ENCODE peak calls at places on chromosomes 3 and 15, in seven cellular contexts. H is SK-N-MC; K is effector memory CD4-positive, alpha-beta T cell; Y is ascending aorta; E is cardiac muscle cell; Z is IMR-90; C is thoracic aorta. W is an unnamed sample.

GRCh38 chr3:60188803-60189202 is 1062.4 kb downstream of the FHIT start:
- DNase-seq in H (no peak), K (no peak), Y (no peak), E (no peak), Z (no peak), C (no peak), W (no peak)

GRCh38 chr3:60079076-60079475 is 1029.3 kb upstream of the CFAP20DC start:
- DNase-seq in H (no peak), K (no peak), Y (no peak), E (no peak), Z (no peak), C (no peak), W (no peak)

GRCh38 chr3:72123908-72124441 is 339.0 kb upstream of the PROK2 start:
- DNase-seq in H (no peak), K (no peak), Y (no peak), E (peak), Z (peak), C (peak), W (no peak)

GRCh38 chr15:34808016-34808415 is 12.7 kb upstream of the ACTC1 start:
- DNase-seq in H (no peak), K (no peak), Y (no peak), E (no peak), Z (peak), C (no peak), W (no peak)

GRCh38 chr3:31503456-31503855 is 29.3 kb upstream of the STT3B start:
- DNase-seq in H (no peak), K (no peak), Y (no peak), E (no peak), Z (no peak), C (no peak), W (no peak)

GRCh38 chr3:10383850-10384248 is 62.9 kb upstream of the SEC13 start:
- DNase-seq in H (no peak), K (no peak), Y (no peak), E (no peak), Z (no peak), C (no peak), W (no peak)

GRCh38 chr15:38671675-38672141 is 107.1 kb upstream of the RASGRP1 start:
- DNase-seq in H (no peak), K (peak), Y (no peak), E (no peak), Z (peak), C (no peak), W (no peak)

GRCh38 chr3:36298188-36298587 is 82.1 kb upstream of the STAC start:
- DNase-seq in H (no peak), K (no peak), Y (no peak), E (no peak), Z (no peak), C (no peak), W (no peak)

GRCh38 chr3:189508784-189509489 is 122.3 kb upstream of the TP63 start:
- DNase-seq in H (peak), K (no peak), Y (no peak), E (no peak), Z (no peak), C (no peak), W (no peak)

GRCh38 chr15:53833134-53833624 is 73.7 kb upstream of the WDR72 start:
- DNase-seq in H (no peak), K (no peak), Y (no peak), E (no peak), Z (peak), C (no peak), W (no peak)

GRCh38 chr15:98713585-98714001 is 65.3 kb downstream of the IGF1R start:
- DNase-seq in H (no peak), K (no peak), Y (no peak), E (no peak), Z (no peak), C (no peak), W (no peak)

GRCh38 chr15:51403946-51404695 is 62.7 kb downstream of the GLDN start:
- DNase-seq in H (no peak), K (no peak), Y (no peak), E (no peak), Z (no peak), C (no peak), W (no peak)

GRCh38 chr15:62981071-62981470 is 61.5 kb upstream of the TPM1 start:
- DNase-seq in H (no peak), K (no peak), Y (no peak), E (no peak), Z (no peak), C (no peak), W (no peak)

GRCh38 chr3:81289676-81290075 is 471.8 kb downstream of the GBE1 start:
- DNase-seq in H (no peak), K (no peak), Y (no peak), E (peak), Z (peak), C (no peak), W (no peak)

GRCh38 chr15:76626611-76627010 is 278.5 kb downstream of the SCAPER start:
- DNase-seq in H (no peak), K (no peak), Y (no peak), E (no peak), Z (no peak), C (no peak), W (no peak)

GRCh38 chr3:32973982-32974381 is 22.5 kb downstream of the CCR4 start:
- DNase-seq in H (no peak), K (no peak), Y (no peak), E (no peak), Z (peak), C (no peak), W (no peak)

GRCh38 chr3:177602601-177603136 is 405.4 kb upstream of the TBL1XR1 start:
- DNase-seq in H (no peak), K (no peak), Y (no peak), E (peak), Z (peak), C (no peak), W (no peak)

GRCh38 chr3:172839679-172840078 is 89.2 kb downstream of the ECT2 start:
- DNase-seq in H (no peak), K (no peak), Y (no peak), E (no peak), Z (no peak), C (no peak), W (no peak)

GRCh38 chr3:110180733-110181132 is 843.4 kb upstream of the DPPA4 start:
- DNase-seq in H (no peak), K (no peak), Y (no peak), E (peak), Z (peak), C (no peak), W (no peak)

GRCh38 chr15:69059170-69059943 is 44.9 kb downstream of the NOX5 start:
- DNase-seq in H (peak), K (peak), Y (no peak), E (peak), Z (peak), C (peak), W (peak)

GRCh38 chr3:39657075-39657474 is 152.3 kb upstream of the MYRIP start:
- DNase-seq in H (no peak), K (no peak), Y (no peak), E (no peak), Z (no peak), C (no peak), W (no peak)

GRCh38 chr3:39657775-39658174 is 151.6 kb upstream of the MYRIP start:
- DNase-seq in H (no peak), K (no peak), Y (no peak), E (no peak), Z (no peak), C (no peak), W (no peak)

GRCh38 chr3:39651993-39652739 is 157.2 kb upstream of the MYRIP start:
- DNase-seq in H (no peak), K (no peak), Y (no peak), E (no peak), Z (no peak), C (no peak), W (no peak)
- H3K27ac ChIP-seq in H (no peak), K (no peak), Y (no peak), E (no peak), Z (no peak), C (no peak), W (no peak)

GRCh38 chr15:101189708-101190107 is 62.1 kb downstream of the CHSY1 start:
- DNase-seq in H (no peak), K (no peak), Y (no peak), E (no peak), Z (no peak), C (no peak), W (no peak)

GRCh38 chr15:101188517-101189340 is 63.1 kb downstream of the CHSY1 start:
- DNase-seq in H (no peak), K (no peak), Y (no peak), E (peak), Z (peak), C (no peak), W (no peak)

GRCh38 chr15:101191242-101191641 is 60.6 kb downstream of the CHSY1 start:
- DNase-seq in H (no peak), K (no peak), Y (no peak), E (no peak), Z (peak), C (no peak), W (no peak)

GRCh38 chr15:101189341-101189679 is 62.5 kb downstream of the CHSY1 start:
- DNase-seq in H (no peak), K (no peak), Y (no peak), E (peak), Z (no peak), C (no peak), W (no peak)

GRCh38 chr15:101190196-101190595 is 61.7 kb downstream of the CHSY1 start:
- DNase-seq in H (no peak), K (no peak), Y (no peak), E (no peak), Z (peak), C (no peak), W (no peak)
- H3K27ac ChIP-seq in H (no peak), K (no peak), Y (peak), E (peak), Z (peak), C (peak), W (no peak)

GRCh38 chr15:66293085-66293418 is 316 bp upstream of the DIS3L start:
- DNase-seq in H (no peak), K (no peak), Y (no peak), E (no peak), Z (no peak), C (no peak), W (no peak)
- H3K27ac ChIP-seq in H (peak), K (peak), Y (peak), E (peak), Z (peak), C (peak), W (peak)

DNA sequence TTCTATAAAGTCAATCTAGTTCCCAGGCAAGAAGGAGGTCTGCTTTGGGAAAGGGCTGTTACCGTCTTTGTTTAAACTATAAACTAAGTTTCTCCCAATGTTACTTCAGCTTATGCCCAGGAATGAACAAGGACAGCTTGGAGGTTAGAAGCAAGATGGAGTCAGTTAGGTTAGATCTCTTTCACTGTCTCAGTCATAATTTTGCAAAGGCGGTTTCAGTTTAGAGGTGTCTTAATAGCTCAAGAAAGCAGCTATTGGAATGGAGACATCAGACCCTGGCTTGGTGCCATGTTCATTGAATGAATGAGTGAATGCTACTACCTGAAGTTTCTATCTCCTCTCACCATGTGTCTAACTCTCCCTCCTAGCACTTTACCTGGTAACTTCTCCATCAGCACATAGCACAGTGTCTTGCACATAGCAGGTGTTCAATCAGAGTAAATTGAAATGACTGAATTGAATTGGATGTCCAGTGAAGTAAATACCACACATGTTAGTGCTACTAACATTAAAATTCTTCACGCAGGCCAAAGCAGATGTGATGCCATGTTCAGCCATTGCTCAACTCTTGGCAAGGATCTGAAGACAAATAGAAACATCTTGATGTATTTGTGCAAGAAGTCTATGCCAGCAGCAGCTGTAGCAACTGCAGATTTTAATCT is 28.2 kb downstream of the CLEC3B start:
- DNase-seq in H (no peak), K (no peak), Y (no peak), E (peak), Z (peak), C (no peak), W (no peak)
- H3K27ac ChIP-seq in H (no peak), K (no peak), Y (no peak), E (no peak), Z (peak), C (peak), W (no peak)

DNA sequence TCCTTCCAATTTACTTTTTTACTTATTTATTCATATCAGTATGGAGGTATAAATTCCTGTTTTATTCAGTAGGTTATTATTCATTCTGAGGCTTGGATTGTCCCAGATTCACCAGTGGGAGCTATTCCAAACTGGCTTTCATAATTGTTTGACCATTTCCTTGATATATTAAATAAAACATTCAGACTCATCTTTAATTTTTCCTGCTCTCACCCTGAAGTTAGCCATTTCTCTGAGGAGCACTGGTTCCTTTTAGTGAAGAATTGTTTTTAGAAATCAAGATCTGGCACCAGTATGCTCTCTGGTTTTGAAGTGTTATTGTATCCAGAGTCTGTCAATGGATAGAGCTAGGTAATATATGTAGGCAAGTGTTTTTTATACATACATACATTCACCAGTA is 66.9 kb upstream of the DCBLD2 start:
- DNase-seq in H (no peak), K (no peak), Y (no peak), E (no peak), Z (no peak), C (no peak), W (no peak)
- H3K27ac ChIP-seq in H (peak), K (no peak), Y (no peak), E (no peak), Z (no peak), C (no peak), W (no peak)

DNA sequence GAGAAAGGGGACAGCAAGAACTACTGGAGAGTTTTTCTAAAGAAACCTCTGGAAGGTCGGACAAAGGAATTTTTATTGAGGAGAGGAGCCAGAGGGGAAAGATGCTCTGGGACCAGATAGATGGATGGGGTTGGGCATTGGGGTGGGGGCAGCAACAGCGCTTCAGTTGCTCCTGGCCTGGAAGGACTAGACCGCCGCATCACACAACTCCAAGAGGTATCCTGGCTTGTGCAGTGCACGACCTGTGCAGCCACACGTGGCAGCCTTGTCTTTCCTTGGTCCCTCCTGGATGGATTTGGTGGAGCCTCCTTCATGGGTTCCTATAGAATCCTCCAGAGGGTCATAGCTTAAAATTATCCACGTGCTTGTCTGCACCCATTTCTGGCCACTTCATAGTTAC is 23.0 kb downstream of the MAGEF1 start:
- DNase-seq in H (no peak), K (no peak), Y (no peak), E (no peak), Z (no peak), C (no peak), W (no peak)
- H3K27ac ChIP-seq in H (no peak), K (no peak), Y (no peak), E (no peak), Z (peak), C (no peak), W (no peak)

DNA sequence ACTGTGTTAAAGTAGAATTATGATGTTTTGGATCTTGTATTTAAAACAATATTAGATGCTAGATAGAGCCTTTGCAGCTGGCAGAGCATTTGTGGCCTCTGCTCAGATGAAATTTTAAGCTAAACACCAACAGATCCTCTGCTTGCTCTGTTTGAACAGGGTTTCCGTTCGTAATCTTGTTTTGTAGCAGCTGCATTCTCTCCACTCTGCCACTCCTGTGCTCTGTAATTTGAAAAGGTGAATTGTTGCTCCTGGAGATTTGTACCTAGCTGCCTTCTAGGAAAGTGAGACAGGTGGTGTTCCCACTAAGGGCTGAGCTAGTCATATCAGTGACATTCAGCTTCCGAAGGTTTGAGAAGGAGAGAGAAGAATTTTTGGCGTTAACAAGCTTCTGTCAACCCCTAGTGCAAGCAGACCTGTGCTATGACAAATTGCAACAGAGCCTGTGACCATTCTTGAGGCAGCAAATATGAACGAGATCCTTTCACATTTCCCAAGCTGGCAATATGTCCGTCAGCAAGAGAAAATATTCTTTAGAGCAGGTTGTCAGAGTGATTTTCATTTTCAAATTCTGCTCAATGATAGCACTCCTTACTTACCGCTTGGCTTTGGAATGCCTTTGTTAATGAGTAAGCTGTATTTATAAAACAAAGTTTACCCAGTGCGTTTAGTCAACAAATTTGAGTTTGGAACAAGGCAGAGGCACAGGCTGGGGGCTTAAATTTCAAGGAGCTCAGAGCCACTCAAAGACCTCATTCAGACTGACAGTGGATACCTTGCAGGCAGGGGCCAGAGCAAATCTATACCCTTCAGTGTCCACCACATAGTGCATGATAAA is 5.3 kb downstream of the CHST2 start:
- DNase-seq in H (no peak), K (no peak), Y (no peak), E (peak), Z (no peak), C (no peak), W (no peak)
- H3K27ac ChIP-seq in H (no peak), K (no peak), Y (no peak), E (peak), Z (no peak), C (no peak), W (no peak)

W was measured in substantia nigra.